ENCODE peak calls at places on chromosomes 13 and 19, in six cellular contexts. One of them, this sample, is unnamed. For H3K4me1, the result is how much of the 10 kb centered on the place peaks cover.

GRCh38 chr19:50365434-50366306 is at the start of gene NAPSA:
- DNase-seq in endodermal cell: no peak
- DNase-seq in IMR-90: no peak
- DNase-seq in left lung: peak
- DNase-seq in right atrium auricular region: no peak
- DNase-seq in psoas muscle: no peak
- DNase-seq in this sample: peak

GRCh38 chr13:97439196-97439595 is 5.2 kb downstream of the RAP2A start:
- DNase-seq in endodermal cell: no peak
- DNase-seq in IMR-90: no peak
- DNase-seq in left lung: no peak
- DNase-seq in right atrium auricular region: no peak
- DNase-seq in psoas muscle: no peak
- DNase-seq in this sample: no peak

GRCh38 chr19:31648347-31648746 is 299.1 kb upstream of the TSHZ3 start:
- DNase-seq in endodermal cell: no peak
- DNase-seq in IMR-90: peak
- DNase-seq in left lung: no peak
- DNase-seq in right atrium auricular region: no peak
- DNase-seq in psoas muscle: no peak
- DNase-seq in this sample: no peak

GRCh38 chr19:5138606-5139594 is 170.0 kb downstream of the KDM4B start:
- DNase-seq in endodermal cell: no peak
- DNase-seq in IMR-90: peak
- DNase-seq in left lung: peak
- DNase-seq in right atrium auricular region: no peak
- DNase-seq in psoas muscle: no peak
- DNase-seq in this sample: peak

GRCh38 chr19:29303707-29304090 is 90.7 kb upstream of the UQCRFS1 start:
- DNase-seq in endodermal cell: no peak
- DNase-seq in IMR-90: no peak
- DNase-seq in left lung: no peak
- DNase-seq in right atrium auricular region: no peak
- DNase-seq in psoas muscle: no peak
- DNase-seq in this sample: no peak

GRCh38 chr19:45577111-45577905 is 7.3 kb downstream of the OPA3 start:
- DNase-seq in endodermal cell: peak
- DNase-seq in IMR-90: peak
- DNase-seq in left lung: no peak
- DNase-seq in right atrium auricular region: no peak
- DNase-seq in psoas muscle: peak
- DNase-seq in this sample: no peak

GRCh38 chr13:53342623-53343022 is 314.0 kb downstream of the OLFM4 start:
- DNase-seq in endodermal cell: peak
- DNase-seq in IMR-90: no peak
- DNase-seq in left lung: no peak
- DNase-seq in right atrium auricular region: no peak
- DNase-seq in psoas muscle: no peak
- DNase-seq in this sample: no peak

GRCh38 chr19:35379992-35380391 is 9.1 kb downstream of the GPR42 start:
- DNase-seq in endodermal cell: peak
- DNase-seq in IMR-90: no peak
- DNase-seq in left lung: no peak
- DNase-seq in right atrium auricular region: no peak
- DNase-seq in psoas muscle: no peak
- DNase-seq in this sample: no peak

GRCh38 chr13:114248011-114248410 is 13.3 kb downstream of the CDC16 start:
- DNase-seq in endodermal cell: no peak
- DNase-seq in IMR-90: peak
- DNase-seq in left lung: no peak
- DNase-seq in right atrium auricular region: no peak
- DNase-seq in psoas muscle: no peak
- DNase-seq in this sample: no peak

GRCh38 chr13:36543671-36544070 is 111.4 kb downstream of the CCNA1 start:
- DNase-seq in endodermal cell: no peak
- DNase-seq in IMR-90: no peak
- DNase-seq in left lung: no peak
- DNase-seq in right atrium auricular region: no peak
- DNase-seq in psoas muscle: no peak
- DNase-seq in this sample: no peak

GRCh38 chr13:29422015-29422414 is 173.5 kb downstream of the SLC7A1 start:
- DNase-seq in endodermal cell: no peak
- DNase-seq in IMR-90: no peak
- DNase-seq in left lung: no peak
- DNase-seq in right atrium auricular region: no peak
- DNase-seq in psoas muscle: no peak
- DNase-seq in this sample: no peak

GRCh38 chr13:100588350-100589177 is at the start of gene GGACT:
- DNase-seq in endodermal cell: peak
- DNase-seq in IMR-90: peak
- DNase-seq in left lung: peak
- DNase-seq in right atrium auricular region: peak
- DNase-seq in psoas muscle: peak
- DNase-seq in this sample: peak

GRCh38 chr13:27583645-27584044 is 36.7 kb downstream of the LNX2 start:
- DNase-seq in endodermal cell: no peak
- DNase-seq in IMR-90: no peak
- DNase-seq in left lung: no peak
- DNase-seq in right atrium auricular region: no peak
- DNase-seq in psoas muscle: no peak
- DNase-seq in this sample: no peak

GRCh38 chr13:51849145-51850101 is 4.4 kb upstream of the TMEM272 start:
- DNase-seq in endodermal cell: peak
- DNase-seq in IMR-90: peak
- DNase-seq in left lung: no peak
- DNase-seq in right atrium auricular region: no peak
- DNase-seq in psoas muscle: no peak
- DNase-seq in this sample: peak

GRCh38 chr13:89214115-89214514 is 1542.9 kb downstream of the SLITRK5 start:
- DNase-seq in endodermal cell: no peak
- DNase-seq in IMR-90: no peak
- DNase-seq in left lung: no peak
- DNase-seq in right atrium auricular region: no peak
- DNase-seq in psoas muscle: no peak
- DNase-seq in this sample: no peak

GRCh38 chr19:2969104-2969504 is 8.3 kb upstream of the TLE6 start:
- DNase-seq in endodermal cell: no peak
- DNase-seq in IMR-90: no peak
- DNase-seq in left lung: no peak
- DNase-seq in right atrium auricular region: peak
- DNase-seq in psoas muscle: no peak
- DNase-seq in this sample: no peak

GRCh38 chr13:97749174-97749573 is 204.3 kb upstream of the IPO5 start:
- DNase-seq in endodermal cell: no peak
- DNase-seq in IMR-90: peak
- DNase-seq in left lung: no peak
- DNase-seq in right atrium auricular region: no peak
- DNase-seq in psoas muscle: no peak
- DNase-seq in this sample: no peak

GRCh38 chr13:49098771-49099512 is 121.2 kb upstream of the MLNR start:
- DNase-seq in endodermal cell: no peak
- DNase-seq in IMR-90: no peak
- DNase-seq in left lung: no peak
- DNase-seq in right atrium auricular region: no peak
- DNase-seq in psoas muscle: no peak
- DNase-seq in this sample: no peak

GRCh38 chr13:32150794-32151193 is 119.2 kb downstream of the FRY start:
- DNase-seq in endodermal cell: no peak
- DNase-seq in IMR-90: peak
- DNase-seq in left lung: peak
- DNase-seq in right atrium auricular region: peak
- DNase-seq in psoas muscle: peak
- DNase-seq in this sample: no peak

GRCh38 chr19:19661675-19662251 is 1.7 kb downstream of the ATP13A1 start:
- DNase-seq in endodermal cell: peak
- DNase-seq in IMR-90: no peak
- DNase-seq in left lung: no peak
- DNase-seq in right atrium auricular region: no peak
- DNase-seq in psoas muscle: no peak
- DNase-seq in this sample: peak

GRCh38 chr13:110408286-110408685 is 101.2 kb downstream of the COL4A2 start:
- DNase-seq in endodermal cell: no peak
- DNase-seq in IMR-90: no peak
- DNase-seq in left lung: no peak
- DNase-seq in right atrium auricular region: no peak
- DNase-seq in psoas muscle: no peak
- DNase-seq in this sample: no peak

GRCh38 chr13:38819053-38819452 is 132.2 kb downstream of the FREM2 start:
- DNase-seq in endodermal cell: no peak
- DNase-seq in IMR-90: no peak
- DNase-seq in left lung: no peak
- DNase-seq in right atrium auricular region: no peak
- DNase-seq in psoas muscle: no peak
- DNase-seq in this sample: no peak

GRCh38 chr19:4059931-4060620 is 6.6 kb downstream of the ZBTB7A start:
- DNase-seq in endodermal cell: no peak
- DNase-seq in IMR-90: no peak
- DNase-seq in left lung: no peak
- DNase-seq in right atrium auricular region: no peak
- DNase-seq in psoas muscle: peak
- DNase-seq in this sample: peak

GRCh38 chr19:15252398-15253018 is 20.3 kb upstream of the EPHX3 start:
- DNase-seq in endodermal cell: peak
- DNase-seq in IMR-90: peak
- DNase-seq in left lung: no peak
- DNase-seq in right atrium auricular region: no peak
- DNase-seq in psoas muscle: no peak
- DNase-seq in this sample: no peak
- H3K4me1 ChIP-seq in endodermal cell: under half
- H3K4me1 ChIP-seq in IMR-90: under half
- H3K4me1 ChIP-seq in left lung: under half
- H3K4me1 ChIP-seq in right atrium auricular region: under half
- H3K4me1 ChIP-seq in psoas muscle: half or more
- H3K4me1 ChIP-seq in this sample: half or more

DNA sequence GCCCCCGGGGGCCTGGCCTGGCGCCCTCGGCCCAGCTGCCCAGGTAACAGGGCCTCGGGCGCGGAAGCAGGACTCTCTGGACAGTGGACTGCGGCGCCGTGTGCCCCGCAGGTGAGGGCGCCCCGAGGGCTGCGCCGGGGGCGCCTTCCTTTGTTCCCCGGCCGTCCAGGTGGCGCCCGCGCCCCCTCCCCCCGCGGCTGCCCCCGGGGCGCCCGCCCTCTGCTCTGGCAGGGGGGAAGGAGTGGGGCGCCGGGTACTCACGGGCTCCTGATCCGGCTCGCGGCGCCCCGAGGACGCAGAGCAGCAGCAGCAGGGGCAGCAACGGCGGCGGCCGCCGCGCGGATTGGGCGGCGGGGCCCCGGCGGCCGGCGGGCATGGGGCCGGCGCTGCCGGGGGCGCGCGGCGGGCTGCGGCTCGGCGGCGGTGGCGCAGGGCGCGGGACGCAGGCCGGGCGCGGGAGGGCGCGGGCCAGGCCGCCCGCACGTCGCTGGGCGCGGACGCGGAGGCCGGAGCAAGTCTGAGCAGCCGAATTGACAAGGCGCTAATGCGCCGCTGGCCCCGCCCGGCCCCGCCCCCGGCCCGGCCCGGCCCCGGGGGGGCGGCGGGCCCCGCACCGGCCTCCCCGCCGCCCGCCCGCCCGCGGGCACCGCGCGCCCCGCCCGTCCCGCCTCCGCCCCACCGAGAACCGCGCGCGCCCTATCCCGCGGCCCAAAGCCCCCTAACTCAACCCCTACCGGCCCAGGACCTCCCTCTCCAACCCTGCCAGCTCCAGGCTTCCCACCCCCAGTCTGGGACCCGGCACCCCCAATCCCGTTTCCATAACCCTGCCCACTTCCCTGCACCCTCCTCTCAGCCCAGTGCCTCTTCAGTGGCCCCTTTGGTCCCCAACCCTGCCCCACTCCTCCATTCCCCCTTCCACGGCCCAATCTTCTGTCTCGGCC is at the start of gene CRLF1:
- DNase-seq in endodermal cell: peak
- DNase-seq in IMR-90: no peak
- DNase-seq in left lung: no peak
- DNase-seq in right atrium auricular region: no peak
- DNase-seq in psoas muscle: no peak
- DNase-seq in this sample: no peak
- H3K4me3 ChIP-seq in endodermal cell: no peak
- H3K4me3 ChIP-seq in IMR-90: peak
- H3K4me3 ChIP-seq in left lung: no peak
- H3K4me3 ChIP-seq in right atrium auricular region: peak
- H3K4me3 ChIP-seq in psoas muscle: peak
- H3K4me3 ChIP-seq in this sample: peak

GRCh38 chr13:44221657-44222056 is 152.0 kb upstream of the SERP2 start:
- DNase-seq in endodermal cell: no peak
- DNase-seq in IMR-90: no peak
- DNase-seq in left lung: no peak
- DNase-seq in right atrium auricular region: no peak
- DNase-seq in psoas muscle: no peak
- DNase-seq in this sample: no peak
- TF ChIP-seq CTCF in endodermal cell: no peak
- TF ChIP-seq CTCF in IMR-90: no peak
- TF ChIP-seq CTCF in left lung: no peak
- TF ChIP-seq CTCF in right atrium auricular region: no peak
- TF ChIP-seq CTCF in psoas muscle: no peak
- TF ChIP-seq CTCF in this sample: no peak

DNA sequence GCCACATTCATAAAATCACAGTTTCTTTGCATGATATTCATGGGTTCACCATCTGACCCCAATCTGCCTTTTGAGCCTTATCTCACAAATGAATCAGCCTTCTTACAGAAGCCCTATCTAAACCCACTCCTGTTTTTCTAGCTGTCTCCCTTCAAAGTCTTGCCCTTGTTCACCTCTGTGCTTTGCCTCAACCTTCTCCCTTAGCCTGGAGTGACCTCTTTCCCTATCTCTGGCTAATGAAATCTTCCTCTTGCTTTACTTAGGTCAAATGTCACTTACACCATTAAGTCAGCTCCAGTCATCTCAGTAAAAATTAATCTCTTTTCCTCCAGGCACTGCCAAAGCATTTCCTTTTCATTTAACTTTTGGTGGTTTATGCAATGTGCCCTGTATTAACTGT is 596.5 kb upstream of the MIR17HG start:
- DNase-seq in endodermal cell: no peak
- DNase-seq in IMR-90: no peak
- DNase-seq in left lung: no peak
- DNase-seq in right atrium auricular region: no peak
- DNase-seq in psoas muscle: no peak
- DNase-seq in this sample: no peak
- H3K4me1 ChIP-seq in endodermal cell: under half
- H3K4me1 ChIP-seq in IMR-90: under half
- H3K4me1 ChIP-seq in left lung: under half
- H3K4me1 ChIP-seq in right atrium auricular region: under half
- H3K4me1 ChIP-seq in psoas muscle: under half
- H3K4me1 ChIP-seq in this sample: under half